ENCODE peak calls at places on chromosomes 3 and 15, in eight cellular contexts. S is A549, I is fibroblast of mammary gland, H is psoas muscle, V is HFF-Myc, P is SJSA1, Q is neural progenitor cell, J is GM06990. W is an unnamed sample.

GRCh38 chr3:160618878-160619277 is 53.5 kb upstream of the KPNA4 start:
- DNase-seq in P (no peak), S (no peak), V (no peak), I (no peak), Q (no peak), J (no peak), H (no peak), W (no peak)

GRCh38 chr3:117118604-117119003 is 409.0 kb downstream of the TUSC7 start:
- DNase-seq in S (no peak), H (no peak), Q (no peak), V (no peak), I (no peak), P (no peak), J (no peak), W (no peak)

GRCh38 chr15:75428152-75428551 is 23.3 kb downstream of the SIN3A start:
- DNase-seq in H (no peak), S (no peak), I (no peak), V (no peak), J (no peak), Q (no peak), P (no peak), W (no peak)

GRCh38 chr15:78304487-78305413 is 5.3 kb upstream of the SKIC8 start:
- DNase-seq in I (no peak), S (no peak), H (no peak), J (no peak), P (no peak), V (no peak), Q (no peak), W (no peak)

GRCh38 chr15:65423150-65423976 is 616 bp upstream of the IGDCC4 start:
- DNase-seq in P (no peak), H (no peak), Q (peak), S (no peak), V (no peak), I (no peak), J (no peak), W (no peak)

GRCh38 chr3:151093905-151094304 is 8.4 kb downstream of the MED12L start:
- DNase-seq in H (no peak), Q (no peak), P (no peak), I (no peak), V (no peak), S (no peak), J (no peak), W (no peak)

GRCh38 chr3:82824491-82824890 is 1063.0 kb upstream of the GBE1 start:
- DNase-seq in Q (no peak), H (no peak), S (no peak), J (no peak), I (no peak), P (no peak), V (no peak), W (no peak)

GRCh38 chr3:185825639-185826481 is 1.0 kb upstream of the IGF2BP2 start:
- DNase-seq in Q (peak), P (peak), H (peak), I (peak), S (peak), V (no peak), J (peak), W (no peak)

GRCh38 chr15:63447277-63447676 is 57.1 kb upstream of the USP3 start:
- DNase-seq in S (no peak), I (no peak), J (no peak), V (no peak), H (no peak), Q (no peak), P (no peak), W (no peak)

GRCh38 chr15:66802087-66803001 is 100.3 kb downstream of the SMAD6 start:
- DNase-seq in Q (no peak), I (peak), J (no peak), S (no peak), P (peak), H (no peak), V (peak), W (no peak)

GRCh38 chr3:170463011-170463410 is 44.3 kb downstream of the CLDN11 start:
- DNase-seq in V (no peak), H (no peak), I (no peak), J (no peak), P (no peak), S (no peak), Q (no peak), W (no peak)

GRCh38 chr15:42385206-42385979 is 26.1 kb downstream of the CAPN3 start:
- DNase-seq in I (peak), S (peak), P (no peak), V (no peak), Q (peak), J (no peak), H (no peak), W (no peak)

GRCh38 chr3:155292133-155292532 is 1.4 kb downstream of the STRIT1 start:
- DNase-seq in V (no peak), P (no peak), J (no peak), S (no peak), Q (no peak), I (peak), H (no peak), W (no peak)

GRCh38 chr3:55485208-55485791 is 1.8 kb downstream of the WNT5A start:
- DNase-seq in Q (peak), H (peak), P (peak), V (no peak), I (peak), S (peak), J (peak), W (no peak)

GRCh38 chr3:150407818-150408231 is 273 bp upstream of the TSC22D2 start:
- DNase-seq in Q (no peak), V (no peak), S (peak), I (no peak), P (no peak), J (no peak), H (no peak), W (no peak)

DNA sequence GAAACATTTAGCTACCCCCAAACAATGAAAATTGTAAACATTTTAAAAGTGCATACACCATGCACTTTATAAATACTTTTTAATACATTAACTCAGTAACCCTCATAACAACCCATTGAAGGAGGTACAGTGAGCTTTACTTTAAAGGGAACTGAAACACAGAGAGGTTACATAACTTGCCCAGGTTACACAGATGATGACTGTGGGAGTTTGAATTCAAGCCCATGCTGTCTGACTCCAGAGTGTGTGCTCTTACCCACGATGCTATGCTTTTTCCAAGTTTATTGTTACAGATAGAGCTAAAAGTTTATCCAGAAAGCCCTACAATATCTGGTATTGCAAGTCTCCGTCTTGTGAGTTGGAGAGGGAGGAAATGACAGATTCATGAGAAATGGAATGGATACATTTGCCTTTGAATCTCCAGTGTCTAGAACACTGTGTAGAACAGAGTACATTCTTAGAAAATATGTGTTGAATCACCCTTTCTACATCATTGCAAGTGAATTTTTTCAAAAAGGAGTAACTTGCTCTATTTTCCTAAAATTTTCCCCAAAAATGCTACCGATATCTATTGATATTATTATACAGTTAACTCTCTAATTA is 428.3 kb downstream of the NAALADL2 start:
- DNase-seq in Q (no peak), I (no peak), V (no peak), S (no peak), J (no peak), P (no peak), H (no peak), W (no peak)
- H3K4me3 ChIP-seq in Q (no peak), I (no peak), V (no peak), S (no peak), J (no peak), P (no peak), H (no peak), W (no peak)

GRCh38 chr3:173796865-173797264 is 399.3 kb downstream of the NLGN1 start:
- DNase-seq in J (no peak), Q (peak), I (no peak), V (no peak), S (no peak), P (no peak), H (no peak), W (no peak)

GRCh38 chr3:173793963-173794362 is 396.4 kb downstream of the NLGN1 start:
- DNase-seq in S (no peak), J (no peak), Q (no peak), P (no peak), H (no peak), V (no peak), I (no peak), W (no peak)

GRCh38 chr3:173800154-173800553 is 402.6 kb downstream of the NLGN1 start:
- DNase-seq in V (no peak), Q (no peak), S (no peak), J (no peak), I (no peak), H (no peak), P (no peak), W (no peak)

DNA sequence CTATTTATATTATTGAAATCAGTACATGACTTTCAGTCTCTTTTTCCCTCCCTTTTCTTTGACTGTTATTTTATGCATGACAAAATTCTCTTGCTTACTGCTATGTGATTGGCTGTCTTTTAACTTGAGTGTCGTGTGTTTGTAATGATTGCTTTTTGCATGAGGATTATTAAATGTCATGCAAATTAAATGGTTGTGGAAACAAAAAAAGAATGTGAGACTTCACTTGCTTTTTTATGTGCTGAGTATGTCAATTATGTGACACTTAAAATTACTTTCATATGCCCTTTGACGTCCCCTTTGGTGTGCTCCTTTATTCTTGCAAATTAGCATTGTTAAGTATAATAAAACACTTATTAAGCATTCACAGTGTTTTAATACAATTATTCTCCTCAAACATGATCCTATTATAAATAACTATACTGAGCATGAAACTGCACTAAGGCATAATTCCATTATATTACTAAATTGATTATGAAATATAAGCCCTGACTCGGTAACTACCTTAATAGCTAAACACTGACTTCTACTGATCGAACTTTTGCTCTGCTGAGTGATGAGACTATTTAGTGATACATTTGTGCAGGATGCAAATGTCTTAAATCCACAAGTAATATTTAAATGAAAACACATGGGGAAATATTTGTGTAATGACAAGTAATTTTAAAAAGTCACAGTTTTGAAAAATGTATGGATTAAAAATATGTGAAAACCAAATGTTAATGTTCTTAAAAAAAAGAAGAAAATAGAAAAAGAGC is 401.7 kb downstream of the NLGN1 start:
- DNase-seq in Q (no peak), I (peak), P (no peak), S (no peak), V (no peak), H (no peak), J (no peak), W (no peak)
- H3K4me3 ChIP-seq in Q (no peak), I (no peak), P (no peak), S (no peak), V (no peak), H (no peak), J (no peak), W (no peak)

GRCh38 chr3:112639451-112640332 is 1.3 kb downstream of the CCDC80 start:
- DNase-seq in I (peak), H (no peak), J (no peak), V (no peak), S (no peak), Q (no peak), P (no peak), W (no peak)
- H3K4me3 ChIP-seq in I (peak), H (peak), J (no peak), V (peak), S (peak), Q (no peak), P (peak), W (peak)

GRCh38 chr3:66107855-66108254 is 69.1 kb upstream of the MAGI1 start:
- DNase-seq in I (peak), H (no peak), V (peak), J (no peak), P (no peak), Q (no peak), S (no peak), W (no peak)
- H3K4me3 ChIP-seq in I (no peak), H (no peak), V (no peak), J (no peak), P (no peak), Q (no peak), S (no peak), W (no peak)

DNA sequence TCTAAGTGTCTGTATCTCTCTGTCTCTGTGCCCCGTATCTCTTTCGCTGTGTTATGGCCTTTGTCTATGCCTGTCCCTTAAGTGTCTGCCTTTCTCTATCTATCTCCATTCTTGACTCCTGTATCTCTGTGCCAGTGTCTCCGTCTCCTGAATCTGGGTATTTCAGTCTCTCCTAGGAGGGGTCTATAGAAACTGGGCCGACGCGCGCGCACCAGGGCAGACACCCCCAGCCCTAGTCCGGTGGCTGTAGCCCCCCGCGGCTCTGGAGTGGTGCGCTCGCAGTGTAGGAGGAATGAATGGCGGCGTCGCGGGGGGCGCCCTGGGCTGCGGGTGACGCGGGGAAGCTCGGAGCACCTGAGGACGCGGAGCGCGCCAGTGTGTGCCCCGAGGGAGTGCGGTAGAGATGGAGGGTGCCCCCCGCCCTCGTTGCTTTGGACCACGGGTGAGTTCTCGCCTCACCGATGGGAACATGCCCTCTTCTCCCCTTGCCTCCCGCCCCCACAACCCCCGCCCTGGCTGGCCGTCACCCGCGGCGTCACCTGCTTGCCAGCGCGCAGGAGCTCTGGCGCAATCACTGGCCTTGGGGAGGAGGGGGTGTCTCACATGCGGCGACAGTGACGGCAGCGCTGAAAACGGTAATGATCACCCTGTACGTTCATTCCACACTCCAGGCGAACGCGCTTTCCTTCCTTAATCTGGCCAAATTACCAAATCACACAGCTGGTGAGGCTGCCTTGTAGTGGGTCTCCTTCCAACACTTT is 993 bp upstream of the CAMK2N2 start:
- DNase-seq in P (no peak), I (no peak), V (no peak), J (no peak), H (no peak), S (no peak), Q (peak), W (no peak)
- H3K4me3 ChIP-seq in P (peak), I (peak), V (peak), J (peak), H (peak), S (peak), Q (peak), W (peak)

GRCh38 chr15:62119224-62119925 is 45.7 kb downstream of the C2CD4B start:
- DNase-seq in V (peak), S (peak), I (peak), H (no peak), J (no peak), P (peak), Q (no peak), W (no peak)
- H3K4me3 ChIP-seq in V (peak), S (no peak), I (no peak), H (peak), J (no peak), P (peak), Q (no peak), W (peak)

GRCh38 chr3:129575233-129575986 is 31.1 kb downstream of the PLXND1 start:
- DNase-seq in P (no peak), I (no peak), J (no peak), V (no peak), H (no peak), S (no peak), Q (no peak), W (no peak)
- H3K4me3 ChIP-seq in P (no peak), I (no peak), J (no peak), V (no peak), H (no peak), S (no peak), Q (no peak), W (no peak)

DNA sequence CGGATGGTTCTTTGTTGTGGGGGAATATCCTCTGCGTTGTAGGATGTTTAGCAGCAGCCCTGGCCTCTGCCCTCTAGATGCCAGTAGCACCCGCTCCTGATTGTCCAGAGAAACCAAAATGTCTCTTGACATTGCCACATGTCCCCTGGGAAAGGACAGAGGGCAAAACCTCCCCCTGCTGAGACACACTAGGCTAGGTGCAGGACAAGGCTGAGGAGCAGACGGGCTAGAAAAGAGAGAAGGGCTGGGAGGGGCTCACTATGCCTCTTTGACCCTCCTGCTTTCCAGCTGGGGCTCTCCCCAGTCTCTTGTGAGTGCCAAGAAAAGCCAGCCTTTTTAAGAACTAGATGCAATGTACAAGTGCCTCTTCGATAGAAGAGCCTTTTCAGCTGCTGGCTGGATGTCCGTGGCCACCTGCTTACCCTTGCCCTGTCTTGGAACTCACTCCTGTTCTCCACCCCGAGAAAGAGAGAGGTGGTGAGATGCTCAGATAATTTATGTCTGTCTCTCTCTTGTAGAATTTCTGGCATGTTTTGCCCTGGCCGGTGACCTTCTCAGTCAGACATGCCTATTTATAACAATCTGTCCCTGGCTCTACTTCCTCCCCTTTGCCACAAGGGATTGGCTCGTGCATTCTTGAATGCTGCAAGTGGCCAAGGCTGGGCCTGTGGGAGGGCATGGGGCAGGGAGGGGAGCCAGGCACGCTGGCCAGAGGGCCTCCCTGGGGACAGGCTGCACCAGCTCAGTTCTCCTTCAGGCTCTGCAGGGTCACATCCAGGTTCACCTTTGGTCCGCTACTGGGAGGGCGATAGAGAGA is 142.6 kb downstream of the RPLP1 start:
- DNase-seq in S (no peak), V (no peak), Q (no peak), I (no peak), P (no peak), J (no peak), H (peak), W (peak)
- H3K4me3 ChIP-seq in S (peak), V (no peak), Q (no peak), I (no peak), P (no peak), J (no peak), H (peak), W (peak)

DNA sequence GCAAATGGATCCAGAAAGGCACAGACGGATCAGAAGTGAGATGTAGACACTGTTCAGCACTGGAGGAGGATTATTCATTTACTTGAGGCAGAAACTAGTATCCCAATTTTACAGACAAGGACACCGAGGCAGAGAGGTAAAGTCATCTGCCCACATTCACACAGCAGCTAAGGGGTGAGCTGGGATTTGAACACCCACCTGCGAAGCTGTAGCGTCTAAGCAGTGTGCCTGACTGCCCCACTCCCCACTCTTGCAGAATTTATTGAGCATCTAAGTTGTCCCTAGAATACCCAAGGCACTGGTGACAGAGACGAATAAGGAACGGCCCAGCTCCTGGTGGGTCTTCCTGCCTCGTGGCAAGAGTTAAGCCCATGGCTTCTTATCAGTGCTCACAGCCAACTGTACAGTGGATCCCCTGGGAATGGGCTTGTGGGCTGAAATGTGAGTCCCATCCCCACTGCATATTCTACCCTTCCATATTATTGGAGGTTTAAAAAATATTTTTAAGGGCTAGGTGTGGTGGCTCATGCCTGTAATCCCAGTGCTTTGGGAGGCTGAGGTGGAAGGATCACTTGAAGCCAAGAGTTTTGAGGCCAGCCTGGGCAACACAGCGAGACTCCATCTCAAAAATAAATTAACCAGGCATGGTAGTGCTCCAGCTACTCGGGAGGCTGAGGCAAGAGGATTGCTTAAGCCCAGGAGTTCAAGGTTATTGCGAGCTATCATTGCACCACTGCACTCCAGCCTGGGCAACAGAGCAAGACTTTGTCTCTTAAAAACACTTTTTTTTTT is 77.6 kb downstream of the IQSEC1 start:
- DNase-seq in I (no peak), P (no peak), J (no peak), H (no peak), V (no peak), S (no peak), Q (no peak), W (no peak)
- H3K4me3 ChIP-seq in I (no peak), P (no peak), J (peak), H (peak), V (no peak), S (peak), Q (no peak), W (peak)